ENCODE peak calls at places on chromosomes 16 and 17, in four cellular contexts. S, P, O and M are unnamed samples.

GRCh38 chr17:4318596-4318995 is 47.9 kb downstream of the UBE2G1 start:
- DNase-seq in S (peak; percentile 44), P (no peak), O (no peak), M (no peak)

GRCh38 chr17:31581491-31581890 is 190.0 kb downstream of the RAB11FIP4 start:
- DNase-seq in S (no peak), P (peak; percentile 40), O (no peak), M (peak; percentile 37)

GRCh38 chr16:14458576-14458975 is 171.5 kb downstream of the PARN start:
- DNase-seq in S (no peak), P (no peak), O (no peak), M (no peak)

GRCh38 chr16:83215417-83216001 is 588.7 kb downstream of the CDH13 start:
- DNase-seq in S (peak; percentile 7), P (peak; percentile 21), O (no peak), M (no peak)

GRCh38 chr16:19136549-19137196 is 22.9 kb downstream of the ITPRIPL2 start:
- DNase-seq in S (peak; percentile 36), P (no peak), O (no peak), M (no peak)

GRCh38 chr17:30808785-30809286 is 15.7 kb downstream of the CRLF3 start:
- DNase-seq in S (no peak), P (no peak), O (no peak), M (no peak)

GRCh38 chr17:75124041-75124818 is 7.3 kb downstream of the NT5C start:
- DNase-seq in S (peak; percentile 97), P (no peak), O (no peak), M (peak; percentile 52)

GRCh38 chr16:10070591-10070990 is 111.6 kb downstream of the GRIN2A start:
- DNase-seq in S (no peak), P (no peak), O (no peak), M (no peak)

GRCh38 chr17:72425796-72426173 is 305.0 kb downstream of the SOX9 start:
- DNase-seq in S (no peak), P (no peak), O (no peak), M (no peak)

GRCh38 chr17:66944365-66945203 is 19.9 kb upstream of the CACNG4 start:
- DNase-seq in S (peak; percentile 14), P (no peak), O (no peak), M (no peak)

GRCh38 chr16:89712476-89712805 is 8.3 kb downstream of the VPS9D1 start:
- DNase-seq in S (no peak), P (no peak), O (no peak), M (no peak)

GRCh38 chr16:49011807-49012345 is 269.8 kb downstream of the CBLN1 start:
- DNase-seq in S (no peak), P (no peak), O (no peak), M (no peak)

GRCh38 chr16:72198021-72198420 is 26.1 kb upstream of the PMFBP1 start:
- DNase-seq in S (no peak), P (peak; percentile 75), O (peak; percentile 51), M (no peak)

GRCh38 chr17:7912927-7913524 is 3.1 kb downstream of the RNF227 start:
- DNase-seq in S (peak; percentile 83), P (peak; percentile 71), O (no peak), M (no peak)

GRCh38 chr16:79589495-79590134 is 10.9 kb downstream of the MAF start:
- DNase-seq in S (no peak), P (no peak), O (peak; percentile 18), M (peak; percentile 22)

GRCh38 chr16:89563639-89564392 is 3.3 kb downstream of the RPL13 start:
- DNase-seq in S (no peak), P (no peak), O (no peak), M (no peak)

GRCh38 chr17:19534562-19535149 is 1.0 kb downstream of the SLC47A1 start:
- DNase-seq in S (no peak), P (no peak), O (no peak), M (no peak)

GRCh38 chr16:29837833-29838232 is 17.6 kb downstream of the MVP start:
- DNase-seq in S (no peak), P (no peak), O (no peak), M (no peak)

GRCh38 chr17:6070280-6070894 is at the start of gene WSCD1:
- DNase-seq in S (no peak), P (peak; percentile 76), O (peak; percentile 58), M (no peak)

GRCh38 chr16:86570542-86571196 is 4.0 kb downstream of the FOXC2 start:
- DNase-seq in S (no peak), P (peak; percentile 35), O (no peak), M (no peak)

GRCh38 chr16:20901441-20902112 is 1.0 kb downstream of the LYRM1 start:
- DNase-seq in S (peak; percentile 83), P (peak; percentile 80), O (peak; percentile 36), M (peak; percentile 44)

GRCh38 chr17:79007504-79008381 is 1.8 kb downstream of the CANT1 start:
- DNase-seq in S (no peak), P (no peak), O (no peak), M (no peak)

GRCh38 chr17:2282297-2282873 is 21.2 kb downstream of the SMG6 start:
- DNase-seq in S (peak; percentile 67), P (peak; percentile 90), O (no peak), M (no peak)

GRCh38 chr17:31446195-31446967 is 54.9 kb downstream of the RAB11FIP4 start:
- DNase-seq in S (no peak), P (no peak), O (no peak), M (no peak)

GRCh38 chr17:7222093-7222971 is 2.6 kb downstream of the ACADVL start:
- DNase-seq in S (no peak), P (no peak), O (no peak), M (no peak)

GRCh38 chr17:2347805-2348685 is 10.7 kb downstream of the SGSM2 start:
- DNase-seq in S (peak; percentile 75), P (peak; percentile 76), O (peak; percentile 56), M (no peak)

GRCh38 chr16:84356591-84357116 is 11.7 kb upstream of the ATP2C2 start:
- DNase-seq in S (peak; percentile 67), P (no peak), O (peak; percentile 93), M (no peak)

GRCh38 chr17:56175299-56175935 is 22.1 kb downstream of the ANKFN1 start:
- DNase-seq in S (no peak), P (no peak), O (no peak), M (no peak)

GRCh38 chr16:4663756-4664465 is 29.5 kb upstream of the NUDT16L1 start:
- DNase-seq in S (no peak), P (no peak), O (peak; percentile 48), M (peak; percentile 53)